ENCODE peak calls at places on chromosomes 16 and 17, in six cellular contexts. Z is pancreas, W is thoracic aorta, C is left ventricle myocardium inferior, E is astrocyte, K is fibroblast of lung. S is an unnamed sample.

GRCh38 chr17:57490890-57491289 is 234.6 kb downstream of the MSI2 start:
- DNase-seq in C (no peak), W (no peak), K (no peak), Z (no peak), E (no peak), S (no peak)

GRCh38 chr16:71610936-71611871 is 14.8 kb upstream of the MARVELD3 start:
- DNase-seq in Z (peak; percentile 98), W (no peak), C (peak; percentile 46), K (peak; percentile 43), E (peak; percentile 6), S (peak; percentile 56)

GRCh38 chr16:82452002-82452741 is 174.6 kb upstream of the CDH13 start:
- DNase-seq in C (no peak), Z (no peak), K (no peak), E (no peak), W (no peak), S (no peak)

GRCh38 chr16:50548659-50549560 is 714 bp downstream of the NKD1 start:
- DNase-seq in Z (peak; percentile 60), W (no peak), K (no peak), E (no peak), C (no peak), S (no peak)

GRCh38 chr16:51167170-51167710 is 16.2 kb upstream of the SALL1 start:
- DNase-seq in E (no peak), W (no peak), K (no peak), Z (no peak), C (no peak), S (no peak)

GRCh38 chr16:30369091-30369937 is 980 bp downstream of the TBC1D10B start:
- DNase-seq in W (no peak), C (no peak), E (no peak), Z (no peak), K (no peak), S (no peak)

GRCh38 chr17:29007456-29008455 is 1.9 kb upstream of the SEZ6 start:
- DNase-seq in C (no peak), E (peak; percentile 33), K (no peak), W (no peak), Z (no peak), S (no peak)

GRCh38 chr17:39098474-39099090 is 52.9 kb downstream of the PLXDC1 start:
- DNase-seq in C (no peak), E (no peak), Z (no peak), W (no peak), K (no peak), S (no peak)

GRCh38 chr16:2374644-2375043 is 34.1 kb upstream of the ABCA3 start:
- DNase-seq in W (no peak), C (no peak), K (no peak), E (no peak), Z (no peak), S (no peak)

GRCh38 chr17:69447726-69448125 is 33.2 kb downstream of the MAP2K6 start:
- DNase-seq in K (peak; percentile 30), W (no peak), E (no peak), Z (no peak), C (peak; percentile 56), S (no peak)

GRCh38 chr17:81870155-81870977 is 771 bp downstream of the ARHGDIA start:
- DNase-seq in W (no peak), C (no peak), E (peak; percentile 48), Z (peak; percentile 73), K (peak; percentile 46), S (no peak)

GRCh38 chr16:87416826-87417471 is 24.8 kb downstream of the MAP1LC3B start:
- DNase-seq in C (peak; percentile 25), W (no peak), Z (no peak), K (peak; percentile 84), E (peak; percentile 30), S (no peak)

GRCh38 chr17:82926716-82927115 is 86.9 kb upstream of the ZNF750 start:
- DNase-seq in E (no peak), W (no peak), K (no peak), Z (no peak), C (no peak), S (no peak)

GRCh38 chr16:30521873-30522641 is 4.3 kb downstream of the ZNF768 start:
- DNase-seq in W (no peak), E (no peak), K (no peak), Z (no peak), C (no peak), S (no peak)

GRCh38 chr17:59387351-59388069 is 56.1 kb downstream of the YPEL2 start:
- DNase-seq in C (no peak), W (no peak), Z (no peak), E (no peak), K (peak; percentile 19), S (no peak)

GRCh38 chr17:62859146-62859545 is 51.0 kb upstream of the MARCHF10 start:
- DNase-seq in C (no peak), E (peak; percentile 25), Z (no peak), K (peak; percentile 83), W (peak; percentile 25), S (no peak)

GRCh38 chr17:58630883-58631522 is 60.8 kb downstream of the TEX14 start:
- DNase-seq in K (no peak), W (no peak), E (no peak), C (no peak), Z (no peak), S (peak; percentile 26)

GRCh38 chr16:56923481-56923880 is 8.5 kb upstream of the HERPUD1 start:
- DNase-seq in Z (no peak), K (no peak), E (peak; percentile 49), C (no peak), W (no peak), S (no peak)

GRCh38 chr17:21249911-21250703 is 3.1 kb downstream of the NATD1 start:
- DNase-seq in W (no peak), Z (no peak), C (no peak), E (no peak), K (no peak), S (no peak)

GRCh38 chr17:21252875-21253645 is at the start of gene NATD1:
- DNase-seq in Z (peak; percentile 90), E (peak; percentile 64), W (peak; percentile 64), C (peak; percentile 91), K (peak; percentile 84), S (peak; percentile 77)

GRCh38 chr17:21250719-21251305 is 2.4 kb downstream of the NATD1 start:
- DNase-seq in W (no peak), C (no peak), K (no peak), E (no peak), Z (no peak), S (no peak)

GRCh38 chr17:21252289-21252874 is 828 bp downstream of the NATD1 start:
- DNase-seq in C (no peak), E (no peak), K (no peak), W (no peak), Z (no peak), S (no peak)

GRCh38 chr17:21251611-21252010 is 1.6 kb downstream of the NATD1 start:
- DNase-seq in E (no peak), Z (no peak), W (no peak), K (no peak), C (no peak), S (no peak)
- H3K4me3 ChIP-seq in E (no peak overlapping the region), Z (no peak overlapping the region), W (peak overlapping the region; percentile 76), K (no peak overlapping the region), C (peak overlapping the region; percentile 81), S (no peak overlapping the region)

DNA sequence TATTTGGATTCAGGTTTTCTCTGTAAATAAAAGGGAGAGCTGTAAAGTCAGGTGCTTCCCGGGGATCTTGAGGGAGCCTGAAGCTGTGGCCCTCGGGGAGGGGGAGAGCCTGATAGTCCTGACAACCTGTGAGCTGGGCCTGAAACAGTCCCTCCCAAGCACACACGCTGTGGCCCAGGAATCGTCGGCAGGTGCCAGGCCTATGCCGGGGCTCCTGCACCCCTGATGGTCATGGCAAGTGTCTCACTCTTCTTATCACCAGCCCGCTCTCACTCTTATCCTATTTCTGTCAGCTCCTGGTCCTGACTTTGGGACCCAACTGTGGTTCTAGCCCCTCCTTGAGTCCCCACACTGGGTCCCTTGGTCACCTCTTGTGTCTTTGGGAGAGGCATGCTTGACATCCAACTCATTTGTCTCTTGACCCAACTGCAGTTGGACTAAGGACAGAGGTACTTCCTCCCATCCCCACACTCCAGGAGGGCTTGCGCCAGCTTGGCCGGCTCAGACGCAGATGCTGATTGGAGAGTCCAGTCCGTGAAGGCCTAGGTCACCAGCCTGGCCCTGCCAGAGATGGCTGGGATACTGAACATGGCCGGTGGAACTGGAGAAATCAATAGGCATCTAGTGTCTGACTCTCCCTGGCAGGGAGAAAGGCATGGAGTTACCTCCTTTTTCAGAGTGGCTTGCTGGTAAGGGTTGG is 170.5 kb upstream of the WSCD1 start:
- DNase-seq in C (no peak), E (no peak), Z (no peak), W (no peak), K (no peak), S (no peak)
- H3K27me3 ChIP-seq in C (peaks cover 73% of the 10 kb centered on the region), E (no peaks in the 10 kb centered on the region), Z (no peaks in the 10 kb centered on the region), W (no peaks in the 10 kb centered on the region), K (no peaks in the 10 kb centered on the region), S (no peaks in the 10 kb centered on the region)

DNA sequence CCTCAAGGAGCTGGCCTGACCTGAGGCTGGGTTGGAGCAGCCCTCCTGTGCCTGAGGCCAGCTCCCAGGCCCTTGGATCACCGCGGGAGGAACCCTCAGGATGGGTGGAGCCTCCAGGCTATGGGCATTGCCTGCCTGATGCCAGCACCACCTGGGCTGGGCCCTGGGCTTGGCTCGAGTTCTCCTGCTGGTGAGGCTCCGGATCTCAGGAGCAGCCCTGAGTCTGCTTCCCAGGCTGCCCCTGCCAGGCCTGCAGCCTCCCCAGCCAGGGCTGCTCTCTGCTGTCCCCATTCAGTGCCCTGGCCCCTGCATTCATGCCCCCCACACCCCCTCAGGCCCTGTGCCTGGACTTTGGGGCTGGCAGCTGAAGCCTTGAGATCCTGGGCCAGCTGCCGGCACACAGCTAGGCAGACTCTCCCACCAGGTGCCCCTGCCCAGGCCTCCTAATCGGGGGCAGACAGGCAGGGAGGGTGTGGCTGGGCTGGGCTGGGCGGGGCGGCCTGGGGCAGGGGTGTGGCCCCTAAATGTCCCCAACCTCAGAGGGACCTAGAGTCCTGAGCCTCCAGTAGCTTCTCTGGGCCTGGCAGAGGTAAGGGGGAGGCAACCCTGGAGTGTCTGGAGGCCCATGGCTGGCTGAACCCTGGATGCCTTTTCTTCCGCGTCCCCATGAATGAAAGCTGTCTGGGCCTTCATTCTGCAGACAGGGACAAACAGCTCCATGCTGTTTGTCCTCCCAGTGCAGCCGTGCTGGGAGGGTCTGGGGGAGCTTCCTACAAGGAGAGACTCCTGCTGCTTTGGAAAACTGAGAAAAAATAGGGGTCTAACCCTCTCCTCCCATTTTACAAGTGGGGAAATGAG is 1.1 kb upstream of the PIGQ start:
- DNase-seq in E (no peak), C (no peak), K (no peak), Z (no peak), W (no peak), S (no peak)
- H3K27ac ChIP-seq in E (peak overlapping the region; percentile 53), C (peak overlapping the region; percentile 89), K (peak overlapping the region; percentile 51), Z (no peak overlapping the region), W (peak overlapping the region; percentile 84), S (peak overlapping the region; percentile 71)

DNA sequence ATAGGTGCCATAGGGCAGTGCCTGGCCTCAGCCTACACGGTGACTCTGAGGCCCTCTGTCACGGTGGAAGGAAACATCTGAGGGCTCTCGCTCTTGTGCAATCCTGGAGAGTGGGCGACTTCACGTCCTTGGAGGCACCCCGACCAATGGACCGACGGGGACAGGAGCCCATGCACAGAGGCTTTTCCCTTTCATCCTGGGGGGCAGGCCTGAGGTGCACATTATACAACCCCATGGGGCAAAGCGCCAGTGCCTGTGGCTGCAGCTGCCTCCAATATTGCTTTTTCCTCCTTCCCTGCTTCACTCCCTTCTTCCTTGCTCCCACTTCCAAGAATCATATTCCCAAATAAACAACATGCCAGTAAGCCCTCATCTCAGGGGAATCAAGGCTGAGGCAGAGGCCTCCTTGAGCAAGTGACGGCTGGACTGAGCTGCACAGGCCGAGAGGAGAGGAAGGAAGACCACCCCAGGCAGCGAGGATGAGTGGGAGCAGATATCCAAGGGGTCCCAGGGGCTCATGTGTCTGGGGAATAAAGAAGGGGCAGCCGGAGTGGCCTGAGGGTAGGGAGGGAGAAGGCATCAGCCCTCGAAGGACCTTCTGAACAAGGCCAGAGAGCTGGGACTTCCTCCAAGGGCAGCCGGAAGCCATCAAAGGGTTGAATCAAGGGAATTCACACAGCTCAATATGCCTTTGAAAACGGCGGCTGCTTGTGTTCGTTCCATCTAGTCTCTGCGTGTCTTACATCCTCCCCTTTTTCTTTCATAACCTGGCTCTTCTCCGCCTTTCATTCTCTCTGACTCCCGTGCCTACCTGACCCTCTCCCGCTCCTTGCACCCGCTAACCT is 42.6 kb upstream of the RPL38 start:
- DNase-seq in W (no peak), Z (no peak), K (no peak), C (no peak), E (no peak), S (no peak)
- H3K4me3 ChIP-seq in W (no peak overlapping the region), Z (no peak overlapping the region), K (no peak overlapping the region), C (no peak overlapping the region), E (no peak overlapping the region), S (no peak overlapping the region)